ENCODE peak calls at places on chromosomes 4 and X, in four cellular contexts. One of them, this sample, is unnamed.

GRCh38 chr4:107760281-107760947 is 40.4 kb upstream of the PAPSS1 start:
- DNase-seq in lower lobe of right lung: peak; percentile 48
- DNase-seq in tibial nerve: peak; percentile 16
- DNase-seq in left ventricle myocardium inferior: no peak
- DNase-seq in this sample: no peak

GRCh38 chrX:39613508-39613921 is 484.2 kb downstream of the BCOR start:
- DNase-seq in lower lobe of right lung: peak; percentile 39
- DNase-seq in tibial nerve: no peak
- DNase-seq in left ventricle myocardium inferior: peak; percentile 35
- DNase-seq in this sample: peak; percentile 53

GRCh38 chrX:19627533-19627932 is 112.2 kb upstream of the MAP3K15 start:
- DNase-seq in lower lobe of right lung: no peak
- DNase-seq in tibial nerve: no peak
- DNase-seq in left ventricle myocardium inferior: no peak
- DNase-seq in this sample: no peak

GRCh38 chr4:10093273-10093621 is 23.4 kb downstream of the WDR1 start:
- DNase-seq in lower lobe of right lung: no peak
- DNase-seq in tibial nerve: no peak
- DNase-seq in left ventricle myocardium inferior: no peak
- DNase-seq in this sample: no peak

GRCh38 chr4:1879491-1879890 is 8.3 kb downstream of the NSD2 start:
- DNase-seq in lower lobe of right lung: no peak
- DNase-seq in tibial nerve: no peak
- DNase-seq in left ventricle myocardium inferior: no peak
- DNase-seq in this sample: no peak

GRCh38 chr4:109412805-109413204 is 20.8 kb upstream of the SEC24B start:
- DNase-seq in lower lobe of right lung: no peak
- DNase-seq in tibial nerve: no peak
- DNase-seq in left ventricle myocardium inferior: no peak
- DNase-seq in this sample: no peak

GRCh38 chr4:84503495-84504437 is 4.7 kb upstream of the NKX6-1 start:
- DNase-seq in lower lobe of right lung: no peak
- DNase-seq in tibial nerve: no peak
- DNase-seq in left ventricle myocardium inferior: no peak
- DNase-seq in this sample: no peak

GRCh38 chr4:184845367-184846011 is 19.7 kb upstream of the ACSL1 start:
- DNase-seq in lower lobe of right lung: no peak
- DNase-seq in tibial nerve: no peak
- DNase-seq in left ventricle myocardium inferior: no peak
- DNase-seq in this sample: peak; percentile 23

GRCh38 chrX:117429511-117429910 is 687.1 kb downstream of the KLHL13 start:
- DNase-seq in lower lobe of right lung: no peak
- DNase-seq in tibial nerve: no peak
- DNase-seq in left ventricle myocardium inferior: no peak
- DNase-seq in this sample: no peak

GRCh38 chr4:163110442-163110841 is 56.2 kb downstream of the NAF1 start:
- DNase-seq in lower lobe of right lung: no peak
- DNase-seq in tibial nerve: no peak
- DNase-seq in left ventricle myocardium inferior: no peak
- DNase-seq in this sample: no peak

GRCh38 chr4:163108614-163109013 is 58.1 kb downstream of the NAF1 start:
- DNase-seq in lower lobe of right lung: no peak
- DNase-seq in tibial nerve: no peak
- DNase-seq in left ventricle myocardium inferior: no peak
- DNase-seq in this sample: no peak

GRCh38 chr4:163109967-163110366 is 56.7 kb downstream of the NAF1 start:
- DNase-seq in lower lobe of right lung: no peak
- DNase-seq in tibial nerve: no peak
- DNase-seq in left ventricle myocardium inferior: no peak
- DNase-seq in this sample: no peak

GRCh38 chr4:163113921-163114703 is 52.6 kb downstream of the NAF1 start:
- DNase-seq in lower lobe of right lung: no peak
- DNase-seq in tibial nerve: no peak
- DNase-seq in left ventricle myocardium inferior: no peak
- DNase-seq in this sample: no peak

DNA sequence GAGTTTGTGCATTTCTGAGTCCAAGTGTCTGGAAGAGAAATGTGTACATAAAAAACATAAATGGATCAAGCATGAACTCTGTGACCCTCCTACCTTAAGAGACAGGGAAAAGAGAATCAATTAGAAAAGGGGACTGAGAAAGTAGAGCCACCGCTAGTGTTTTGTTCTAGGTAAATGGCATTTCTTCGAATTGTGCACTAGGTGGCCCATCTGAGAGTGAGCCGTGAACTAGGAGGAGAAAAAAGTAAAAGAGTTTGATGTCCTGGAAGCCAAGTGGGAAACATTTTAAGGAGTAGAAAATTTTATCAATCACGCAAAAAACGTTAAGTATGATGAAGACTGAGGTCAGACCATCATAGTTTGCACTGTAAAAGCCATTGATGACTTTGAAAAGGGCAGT is 55.1 kb downstream of the NAF1 start:
- DNase-seq in lower lobe of right lung: no peak
- DNase-seq in tibial nerve: no peak
- DNase-seq in left ventricle myocardium inferior: no peak
- DNase-seq in this sample: no peak
- TF ChIP-seq CTCF in lower lobe of right lung: no peak
- TF ChIP-seq CTCF in tibial nerve: no peak
- TF ChIP-seq CTCF in left ventricle myocardium inferior: no peak
- TF ChIP-seq CTCF in this sample: no peak

DNA sequence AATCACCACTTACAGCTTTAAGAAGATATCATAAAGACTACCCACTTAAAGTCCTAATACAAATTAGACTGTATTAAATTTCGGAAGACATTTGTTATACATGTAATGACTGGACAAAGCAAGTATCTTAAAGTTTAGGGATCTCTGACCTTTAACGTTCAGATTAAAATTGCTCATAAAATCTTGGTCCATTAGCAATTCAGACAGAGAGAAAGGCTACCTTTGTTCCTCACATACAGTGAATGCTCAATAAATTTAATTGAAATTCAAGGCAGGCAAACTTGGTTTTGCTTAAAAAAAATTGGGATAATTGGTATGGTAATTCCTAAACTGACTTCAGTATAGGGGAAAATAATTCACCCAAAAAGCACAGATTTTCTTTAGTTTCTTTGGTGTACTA is 285.9 kb upstream of the EMCN start:
- DNase-seq in lower lobe of right lung: no peak
- DNase-seq in tibial nerve: no peak
- DNase-seq in left ventricle myocardium inferior: no peak
- DNase-seq in this sample: no peak
- H3K27ac ChIP-seq in lower lobe of right lung: no peak overlapping the region
- H3K27ac ChIP-seq in tibial nerve: no peak overlapping the region
- H3K27ac ChIP-seq in left ventricle myocardium inferior: no peak overlapping the region
- H3K27ac ChIP-seq in this sample: no peak overlapping the region

GRCh38 chr4:186586190-186586589 is 30.8 kb upstream of the MTNR1A start:
- DNase-seq in lower lobe of right lung: no peak
- DNase-seq in tibial nerve: no peak
- DNase-seq in left ventricle myocardium inferior: no peak
- DNase-seq in this sample: no peak

GRCh38 chr4:186584912-186585311 is 29.5 kb upstream of the MTNR1A start:
- DNase-seq in lower lobe of right lung: no peak
- DNase-seq in tibial nerve: no peak
- DNase-seq in left ventricle myocardium inferior: no peak
- DNase-seq in this sample: no peak

GRCh38 chr4:186581421-186581820 is 26.1 kb upstream of the MTNR1A start:
- DNase-seq in lower lobe of right lung: no peak
- DNase-seq in tibial nerve: no peak
- DNase-seq in left ventricle myocardium inferior: no peak
- DNase-seq in this sample: no peak

DNA sequence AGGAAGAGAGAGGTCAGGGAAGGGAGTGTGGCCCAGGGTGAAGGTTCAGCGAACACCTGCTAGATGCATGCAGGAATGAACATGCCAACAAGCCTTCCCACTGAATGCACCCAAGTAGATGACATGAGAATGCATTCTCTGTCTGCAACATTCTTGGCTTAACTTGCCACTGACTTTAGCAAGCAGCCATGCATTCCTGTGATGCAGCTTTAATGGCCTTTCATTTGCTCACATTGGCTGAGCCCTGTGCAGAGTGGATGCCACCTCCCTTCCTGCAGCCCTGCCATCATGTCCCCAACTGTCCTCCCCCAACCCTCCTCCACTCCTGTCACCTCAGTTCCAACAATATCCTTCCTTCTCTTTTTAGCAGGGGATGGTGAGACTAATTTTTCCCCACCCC is 25.3 kb upstream of the MTNR1A start:
- DNase-seq in lower lobe of right lung: no peak
- DNase-seq in tibial nerve: no peak
- DNase-seq in left ventricle myocardium inferior: no peak
- DNase-seq in this sample: no peak
- H3K27me3 ChIP-seq in lower lobe of right lung: no peaks in the 10 kb centered on the region
- H3K27me3 ChIP-seq in tibial nerve: no peaks in the 10 kb centered on the region
- H3K27me3 ChIP-seq in left ventricle myocardium inferior: no peaks in the 10 kb centered on the region
- H3K27me3 ChIP-seq in this sample: no peaks in the 10 kb centered on the region

GRCh38 chr4:76504613-76505465 is 69.8 kb downstream of the SHROOM3 start:
- DNase-seq in lower lobe of right lung: no peak
- DNase-seq in tibial nerve: no peak
- DNase-seq in left ventricle myocardium inferior: no peak
- DNase-seq in this sample: no peak
- TF ChIP-seq CTCF in lower lobe of right lung: peak; percentile 67
- TF ChIP-seq CTCF in tibial nerve: peak; percentile 59
- TF ChIP-seq CTCF in left ventricle myocardium inferior: peak; percentile 76
- TF ChIP-seq CTCF in this sample: peak; percentile 47